ENCODE peak calls at places on chromosomes 16 and 17, in eight cellular contexts. D is AG04449, B is stomach, L is non-pigmented ciliary epithelial cell, J is NCI-H345, E is HTR-8/SVneo, F is EL, A is H9. U is an unnamed sample.

GRCh38 chr17:46822388-46822921 is 4.0 kb upstream of the WNT3 start:
- DNase-seq in D (no peak), B (no peak), L (no peak), J (no peak), E (no peak), F (no peak), A (peak), U (no peak)

GRCh38 chr17:76255801-76256429 is 9.2 kb upstream of the UBALD2 start:
- DNase-seq in D (no peak), B (no peak), L (no peak), J (no peak), E (no peak), F (no peak), A (no peak), U (no peak)

GRCh38 chr17:7912927-7913524 is 3.1 kb downstream of the RNF227 start:
- DNase-seq in D (no peak), B (no peak), L (no peak), J (peak), E (peak), F (peak), A (peak), U (peak)

GRCh38 chr17:77184474-77184873 is 43.7 kb downstream of the SEC14L1 start:
- DNase-seq in D (no peak), B (no peak), L (no peak), J (no peak), E (no peak), F (no peak), A (no peak), U (no peak)

GRCh38 chr17:16352303-16352837 is 899 bp downstream of the CENPV start:
- DNase-seq in D (no peak), B (peak), L (no peak), J (peak), E (peak), F (peak), A (peak), U (peak)

GRCh38 chr16:48393843-48394703 is 8.9 kb upstream of the SIAH1 start:
- DNase-seq in D (peak), B (no peak), L (peak), J (no peak), E (no peak), F (peak), A (no peak), U (no peak)

GRCh38 chr17:17779015-17779611 is 57.7 kb downstream of the SREBF1 start:
- DNase-seq in D (no peak), B (no peak), L (no peak), J (no peak), E (no peak), F (no peak), A (no peak), U (no peak)

GRCh38 chr16:88499314-88499713 is 46.2 kb downstream of the ZFPM1 start:
- DNase-seq in D (no peak), B (no peak), L (no peak), J (no peak), E (no peak), F (no peak), A (no peak), U (no peak)

GRCh38 chr17:83189673-83190385 is 110.4 kb downstream of the METRNL start:
- DNase-seq in D (peak), B (peak), L (no peak), J (no peak), E (no peak), F (peak), A (no peak), U (no peak)

GRCh38 chr17:8681175-8681949 is 50.8 kb upstream of the MYH10 start:
- DNase-seq in D (no peak), B (no peak), L (no peak), J (no peak), E (no peak), F (peak), A (no peak), U (no peak)

GRCh38 chr17:73759324-73760185 is 115.3 kb upstream of the SDK2 start:
- DNase-seq in D (no peak), B (no peak), L (no peak), J (peak), E (no peak), F (no peak), A (no peak), U (no peak)

GRCh38 chr17:28763804-28764266 is 20.0 kb downstream of the TRAF4 start:
- DNase-seq in D (peak), B (peak), L (no peak), J (peak), E (peak), F (peak), A (peak), U (peak)

GRCh38 chr16:23710008-23710407 is 3.0 kb downstream of the ERN2 start:
- DNase-seq in D (no peak), B (no peak), L (no peak), J (no peak), E (no peak), F (no peak), A (no peak), U (no peak)

GRCh38 chr16:61900482-61900881 is 135.8 kb downstream of the CDH8 start:
- DNase-seq in D (peak), B (no peak), L (no peak), J (no peak), E (no peak), F (peak), A (no peak), U (no peak)

GRCh38 chr17:65154770-65155589 is 17.8 kb downstream of the RGS9 start:
- DNase-seq in D (no peak), B (no peak), L (no peak), J (no peak), E (peak), F (peak), A (no peak), U (peak)

GRCh38 chr17:79188679-79189078 is 114.1 kb downstream of the ENGASE start:
- DNase-seq in D (no peak), B (no peak), L (no peak), J (no peak), E (no peak), F (no peak), A (no peak), U (no peak)